ENCODE peak calls at places on chromosomes 13 and 19, in eight cellular contexts. X is A549, U is SK-N-SH, V is transverse colon, O is ovary, P is sigmoid colon, F is tibial nerve, J is esophagus muscularis mucosa. H is an unnamed sample.

GRCh38 chr13:74871671-74872070 is 610.3 kb downstream of the TBC1D4 start:
- DNase-seq in X (peak), U (no peak), V (no peak), O (no peak), P (no peak), F (no peak), J (no peak), H (no peak)

GRCh38 chr13:37303610-37304009 is 198.1 kb upstream of the CSNK1A1L start:
- DNase-seq in X (no peak), U (no peak), V (no peak), O (no peak), P (no peak), F (no peak), J (no peak), H (no peak)

GRCh38 chr19:41958367-41959055 is 610 bp downstream of the RABAC1 start:
- DNase-seq in X (peak), U (peak), V (peak), O (peak), P (peak), F (peak), J (no peak), H (peak)

GRCh38 chr19:6752257-6753177 is 13.0 kb downstream of the TRIP10 start:
- DNase-seq in X (no peak), U (no peak), V (peak), O (peak), P (no peak), F (no peak), J (no peak), H (no peak)

GRCh38 chr19:13208964-13209796 is 59.0 kb downstream of the IER2 start:
- DNase-seq in X (no peak), U (no peak), V (no peak), O (peak), P (no peak), F (no peak), J (no peak), H (no peak)

GRCh38 chr19:2567996-2568395 is 92.1 kb downstream of the GADD45B start:
- DNase-seq in X (no peak), U (no peak), V (no peak), O (no peak), P (no peak), F (no peak), J (no peak), H (no peak)

GRCh38 chr19:35786299-35787160 is 11.2 kb downstream of the ARHGAP33 start:
- DNase-seq in X (no peak), U (no peak), V (no peak), O (no peak), P (no peak), F (no peak), J (no peak), H (no peak)

GRCh38 chr19:19997656-19998268 is 41.5 kb downstream of the ZNF682 start:
- DNase-seq in X (no peak), U (peak), V (peak), O (peak), P (no peak), F (no peak), J (no peak), H (peak)

GRCh38 chr13:20609145-20609544 is 42.2 kb downstream of the IFT88 start:
- DNase-seq in X (no peak), U (no peak), V (no peak), O (no peak), P (no peak), F (no peak), J (no peak), H (no peak)

GRCh38 chr19:47221890-47222289 is 9.1 kb downstream of the BBC3 start:
- DNase-seq in X (no peak), U (no peak), V (no peak), O (no peak), P (no peak), F (no peak), J (no peak), H (no peak)

GRCh38 chr13:89925107-89925506 is 1422.4 kb upstream of the MIR17HG start:
- DNase-seq in X (peak), U (peak), V (no peak), O (no peak), P (no peak), F (no peak), J (no peak), H (no peak)

GRCh38 chr19:246551-246950 is 44.7 kb downstream of the PLPP2 start:
- DNase-seq in X (peak), U (peak), V (peak), O (no peak), P (no peak), F (no peak), J (no peak), H (no peak)

GRCh38 chr19:7419153-7419552 is 69.7 kb downstream of the PEX11G start:
- DNase-seq in X (no peak), U (no peak), V (no peak), O (no peak), P (no peak), F (no peak), J (no peak), H (no peak)

GRCh38 chr13:85509512-85509911 is 289.7 kb downstream of the SLITRK6 start:
- DNase-seq in X (peak), U (no peak), V (no peak), O (no peak), P (no peak), F (no peak), J (no peak), H (no peak)

GRCh38 chr13:108360139-108360538 is 90.6 kb downstream of the TNFSF13B start:
- DNase-seq in X (no peak), U (no peak), V (no peak), O (no peak), P (no peak), F (no peak), J (no peak), H (no peak)

GRCh38 chr13:46964789-46965527 is 68.1 kb upstream of the HTR2A start:
- DNase-seq in X (no peak), U (no peak), V (no peak), O (no peak), P (no peak), F (no peak), J (no peak), H (no peak)

GRCh38 chr19:35742121-35742724 is at the start of gene IGFLR1:
- DNase-seq in X (no peak), U (no peak), V (peak), O (no peak), P (no peak), F (no peak), J (no peak), H (peak)

GRCh38 chr19:18541992-18542935 is 1.1 kb downstream of the FKBP8 start:
- DNase-seq in X (no peak), U (no peak), V (no peak), O (no peak), P (no peak), F (no peak), J (no peak), H (no peak)

GRCh38 chr19:58346961-58347929 is 6.0 kb downstream of the A1BG start:
- DNase-seq in X (peak), U (peak), V (peak), O (no peak), P (peak), F (peak), J (no peak), H (peak)

GRCh38 chr13:40251343-40252032 is 415.0 kb downstream of the FOXO1 start:
- DNase-seq in X (no peak), U (no peak), V (no peak), O (no peak), P (no peak), F (no peak), J (no peak), H (no peak)

GRCh38 chr19:37979547-37980082 is 72.6 kb downstream of the SIPA1L3 start:
- DNase-seq in X (no peak), U (peak), V (peak), O (no peak), P (no peak), F (no peak), J (no peak), H (peak)

GRCh38 chr13:113034451-113035208 is 65.6 kb downstream of the MCF2L start:
- DNase-seq in X (peak), U (peak), V (peak), O (peak), P (no peak), F (no peak), J (no peak), H (peak)

GRCh38 chr19:1487576-1488281 is 2.4 kb downstream of the PCSK4 start:
- DNase-seq in X (no peak), U (no peak), V (no peak), O (no peak), P (no peak), F (no peak), J (no peak), H (no peak)

GRCh38 chr19:41646589-41647204 is 19.8 kb upstream of the CEACAM4 start:
- DNase-seq in X (peak), U (peak), V (no peak), O (no peak), P (no peak), F (no peak), J (no peak), H (no peak)

GRCh38 chr13:65555973-65556372 is 1674.2 kb downstream of the PCDH9 start:
- DNase-seq in X (no peak), U (peak), V (no peak), O (no peak), P (no peak), F (no peak), J (no peak), H (no peak)

GRCh38 chr13:92806215-92806614 is 420.4 kb upstream of the GPC6 start:
- DNase-seq in X (no peak), U (no peak), V (no peak), O (no peak), P (no peak), F (no peak), J (no peak), H (no peak)

GRCh38 chr19:14979498-14980255 is at the start of gene SLC1A6:
- DNase-seq in X (no peak), U (peak), V (no peak), O (no peak), P (no peak), F (no peak), J (no peak), H (no peak)

GRCh38 chr19:35986664-35987570 is 8.1 kb upstream of the SDHAF1 start:
- DNase-seq in X (peak), U (peak), V (peak), O (no peak), P (no peak), F (no peak), J (no peak), H (no peak)

GRCh38 chr13:48068036-48068435 is 26.9 kb downstream of the MED4 start:
- DNase-seq in X (no peak), U (no peak), V (no peak), O (no peak), P (no peak), F (no peak), J (no peak), H (no peak)

GRCh38 chr19:9075064-9075964 is 11.5 kb upstream of the OR1M1 start:
- DNase-seq in X (peak), U (peak), V (peak), O (peak), P (peak), F (peak), J (peak), H (peak)

GRCh38 chr19:16403151-16403977 is 68.4 kb downstream of the EPS15L1 start:
- DNase-seq in X (no peak), U (no peak), V (no peak), O (peak), P (peak), F (peak), J (peak), H (no peak)

GRCh38 chr19:55402509-55402908 is 5.1 kb downstream of the UBE2S start:
- DNase-seq in X (no peak), U (no peak), V (no peak), O (no peak), P (no peak), F (no peak), J (no peak), H (no peak)

GRCh38 chr13:101511766-101512165 is 59.3 kb downstream of the ITGBL1 start:
- DNase-seq in X (no peak), U (no peak), V (no peak), O (no peak), P (no peak), F (no peak), J (no peak), H (no peak)

GRCh38 chr13:107842562-107843180 is 372.7 kb downstream of the LIG4 start:
- DNase-seq in X (no peak), U (no peak), V (no peak), O (no peak), P (no peak), F (no peak), J (no peak), H (no peak)

GRCh38 chr19:19115954-19116353 is 22.3 kb downstream of the TMEM161A start:
- DNase-seq in X (peak), U (peak), V (peak), O (no peak), P (no peak), F (no peak), J (no peak), H (peak)

GRCh38 chr13:88068316-88068715 is 397.1 kb downstream of the SLITRK5 start:
- DNase-seq in X (no peak), U (no peak), V (no peak), O (no peak), P (no peak), F (no peak), J (no peak), H (no peak)

GRCh38 chr13:62747629-62748028 is 1332.0 kb upstream of the PCDH20 start:
- DNase-seq in X (peak), U (no peak), V (no peak), O (no peak), P (no peak), F (no peak), J (no peak), H (no peak)

GRCh38 chr13:50626031-50626643 is 217.4 kb downstream of the DLEU7 start:
- DNase-seq in X (no peak), U (no peak), V (no peak), O (no peak), P (no peak), F (no peak), J (no peak), H (no peak)

GRCh38 chr13:107864543-107865460 is 350.5 kb downstream of the LIG4 start:
- DNase-seq in X (peak), U (peak), V (no peak), O (peak), P (no peak), F (no peak), J (no peak), H (no peak)

GRCh38 chr13:43122706-43123268 is 99.4 kb downstream of the DNAJC15 start:
- DNase-seq in X (no peak), U (peak), V (no peak), O (no peak), P (no peak), F (no peak), J (no peak), H (no peak)
- TF ChIP-seq EP300 in X (no peak), U (no peak), V (no peak), O (no peak), P (no peak), F (no peak), J (no peak), H (no peak)

GRCh38 chr13:60765700-60766411 is 368.8 kb downstream of the TDRD3 start:
- DNase-seq in X (peak), U (no peak), V (no peak), O (no peak), P (no peak), F (no peak), J (no peak), H (no peak)
- TF ChIP-seq EP300 in X (no peak), U (no peak), V (no peak), O (no peak), P (no peak), F (no peak), J (no peak), H (no peak)

DNA sequence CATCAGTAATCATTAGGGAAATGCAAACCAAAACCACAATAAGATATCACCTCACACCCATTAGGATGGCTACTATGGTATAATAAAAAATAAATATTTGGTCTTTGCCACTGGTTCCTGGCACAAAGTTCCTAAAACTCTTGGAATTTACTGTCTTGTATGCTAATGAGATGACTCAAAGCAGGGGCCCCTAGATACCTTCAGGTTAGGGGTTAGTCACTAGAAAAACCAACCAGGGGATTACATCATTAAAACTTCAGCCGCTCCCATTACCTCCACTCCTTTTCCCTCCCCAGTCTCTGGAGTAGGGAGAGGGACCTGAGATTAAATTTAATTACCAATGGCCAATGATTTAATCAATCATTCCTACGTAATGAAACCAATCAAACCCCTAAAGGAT is 49.6 kb downstream of the THSD1 start:
- DNase-seq in X (no peak), U (no peak), V (no peak), O (no peak), P (no peak), F (no peak), J (no peak), H (no peak)
- TF ChIP-seq EP300 in X (no peak), U (no peak), V (no peak), O (no peak), P (no peak), F (no peak), J (no peak), H (no peak)

GRCh38 chr19:4140237-4140711 is 13.2 kb upstream of the CREB3L3 start:
- DNase-seq in X (peak), U (peak), V (peak), O (no peak), P (no peak), F (no peak), J (no peak), H (no peak)
- TF ChIP-seq EP300 in X (no peak), U (no peak), V (no peak), O (no peak), P (no peak), F (no peak), J (no peak), H (no peak)

DNA sequence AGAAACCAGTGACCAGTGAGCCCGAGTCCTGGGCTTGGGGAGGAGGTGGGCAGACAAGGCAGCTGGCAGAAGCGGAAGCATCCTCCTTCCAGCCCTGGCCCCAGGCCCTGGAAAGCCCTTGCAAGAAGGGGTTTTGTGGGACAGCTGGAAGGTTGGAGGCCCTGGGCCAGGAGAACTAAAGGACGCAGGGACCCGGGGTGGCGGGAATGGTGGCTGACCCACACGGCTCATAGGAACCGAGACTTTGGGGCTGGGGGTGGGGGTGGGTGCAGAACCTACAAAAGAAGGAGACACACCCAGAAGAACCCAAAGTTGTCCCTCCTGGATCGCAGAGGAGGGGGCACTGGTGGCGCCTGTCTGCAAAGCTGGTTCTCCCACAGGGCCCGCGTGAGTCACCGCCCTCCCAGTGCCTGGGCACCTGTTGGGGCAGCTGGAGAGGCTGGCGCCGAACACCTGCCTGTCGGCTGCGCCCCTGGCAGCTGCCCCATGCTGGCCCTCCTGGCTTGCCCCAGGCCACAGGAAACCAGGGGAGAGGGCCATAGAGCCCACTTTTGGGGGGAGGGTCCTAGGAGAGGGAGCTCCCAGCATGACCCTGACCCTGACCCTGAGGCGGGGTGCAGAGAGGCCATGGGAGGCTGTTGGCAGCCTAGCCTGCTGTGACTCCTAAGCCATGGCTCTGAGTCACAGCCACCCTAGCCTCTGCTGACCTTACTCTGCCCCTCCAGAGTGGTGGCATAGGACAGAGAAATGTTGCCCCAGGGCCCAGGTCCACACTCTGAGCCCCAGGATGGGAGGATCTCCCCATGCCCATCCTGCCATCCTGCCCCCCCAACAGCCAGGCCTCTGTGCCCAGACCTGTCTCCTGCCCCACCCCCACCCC is 768 bp downstream of the DMPK start:
- DNase-seq in X (peak), U (no peak), V (peak), O (peak), P (peak), F (no peak), J (no peak), H (peak)
- TF ChIP-seq EP300 in X (no peak), U (no peak), V (no peak), O (no peak), P (no peak), F (no peak), J (no peak), H (no peak)

H was measured in stomach.